ENCODE peak calls at places on chromosomes 2 and 18, in seven cellular contexts. H, J, D, X, O, K and Q are unnamed samples.

GRCh38 chr18:59087391-59087790 is 52.3 kb upstream of the SEC11C start:
- DNase-seq in H (no peak), D (peak), K (no peak), J (no peak), O (no peak), X (peak), Q (no peak)

GRCh38 chr2:16487686-16488085 is 177.9 kb downstream of the CYRIA start:
- DNase-seq in H (peak), D (no peak), X (no peak), J (no peak), K (no peak), O (no peak), Q (no peak)

GRCh38 chr18:55515946-55516710 is 71.9 kb downstream of the TCF4 start:
- DNase-seq in K (no peak), O (no peak), H (peak), J (no peak), D (no peak), X (no peak), Q (no peak)

GRCh38 chr2:227608469-227609338 is 5.9 kb downstream of the SCYGR3 start:
- DNase-seq in X (no peak), O (no peak), J (no peak), K (no peak), H (no peak), D (peak), Q (no peak)

GRCh38 chr2:20419007-20419576 is 27.8 kb upstream of the RHOB start:
- DNase-seq in K (no peak), X (no peak), O (peak), D (no peak), J (no peak), H (peak), Q (no peak)

GRCh38 chr18:62339106-62339988 is 14.2 kb downstream of the TNFRSF11A start:
- DNase-seq in O (no peak), D (no peak), J (no peak), H (peak), K (no peak), X (no peak), Q (no peak)

GRCh38 chr2:10830203-10830602 is 17.6 kb upstream of the PDIA6 start:
- DNase-seq in X (no peak), D (no peak), K (no peak), J (no peak), O (no peak), H (no peak), Q (no peak)

GRCh38 chr2:127226132-127226519 is 6.0 kb upstream of the CYP27C1 start:
- DNase-seq in J (no peak), O (no peak), K (no peak), X (no peak), H (no peak), D (no peak), Q (no peak)

GRCh38 chr2:286774-287392 is 1.0 kb downstream of the ALKAL2 start:
- DNase-seq in D (no peak), O (no peak), J (peak), K (no peak), H (peak), X (no peak), Q (no peak)

GRCh38 chr2:190746971-190747761 is 98.3 kb downstream of the NAB1 start:
- DNase-seq in K (no peak), O (no peak), X (no peak), H (peak), D (no peak), J (no peak), Q (no peak)

GRCh38 chr2:23588788-23589187 is 203.8 kb downstream of the KLHL29 start:
- DNase-seq in O (no peak), J (no peak), D (no peak), X (no peak), K (no peak), H (no peak), Q (no peak)
- H3K27ac ChIP-seq in O (no peak), J (no peak), D (no peak), X (no peak), K (no peak), H (no peak), Q (peak)

DNA sequence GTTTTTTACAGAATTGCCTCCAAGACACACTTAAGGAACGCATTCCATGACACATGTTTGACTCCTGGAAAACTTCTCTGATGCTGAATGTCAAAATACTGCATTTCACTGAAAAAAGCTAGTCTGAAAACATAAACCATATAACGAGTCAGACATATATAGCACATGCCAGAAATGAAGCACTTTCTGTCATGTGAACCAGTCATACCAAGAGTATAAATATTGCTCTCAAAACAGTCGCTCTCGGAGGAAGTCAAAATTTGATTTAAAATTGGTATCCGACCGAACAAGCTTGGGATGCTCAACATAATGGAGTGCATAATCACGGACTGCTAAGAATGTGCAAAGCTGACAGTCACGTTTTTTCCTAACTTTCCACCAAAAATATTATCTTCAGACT is 115.9 kb downstream of the PIEZO2 start:
- DNase-seq in K (no peak), D (no peak), J (no peak), H (no peak), X (no peak), O (no peak), Q (no peak)
- H3K27ac ChIP-seq in K (no peak), D (no peak), J (no peak), H (no peak), X (no peak), O (no peak), Q (no peak)

GRCh38 chr2:207868855-207869596 is 99.3 kb upstream of the FZD5 start:
- DNase-seq in K (no peak), D (no peak), X (no peak), J (no peak), H (no peak), O (no peak), Q (no peak)
- H3K27ac ChIP-seq in K (no peak), D (no peak), X (no peak), J (no peak), H (no peak), O (no peak), Q (no peak)

DNA sequence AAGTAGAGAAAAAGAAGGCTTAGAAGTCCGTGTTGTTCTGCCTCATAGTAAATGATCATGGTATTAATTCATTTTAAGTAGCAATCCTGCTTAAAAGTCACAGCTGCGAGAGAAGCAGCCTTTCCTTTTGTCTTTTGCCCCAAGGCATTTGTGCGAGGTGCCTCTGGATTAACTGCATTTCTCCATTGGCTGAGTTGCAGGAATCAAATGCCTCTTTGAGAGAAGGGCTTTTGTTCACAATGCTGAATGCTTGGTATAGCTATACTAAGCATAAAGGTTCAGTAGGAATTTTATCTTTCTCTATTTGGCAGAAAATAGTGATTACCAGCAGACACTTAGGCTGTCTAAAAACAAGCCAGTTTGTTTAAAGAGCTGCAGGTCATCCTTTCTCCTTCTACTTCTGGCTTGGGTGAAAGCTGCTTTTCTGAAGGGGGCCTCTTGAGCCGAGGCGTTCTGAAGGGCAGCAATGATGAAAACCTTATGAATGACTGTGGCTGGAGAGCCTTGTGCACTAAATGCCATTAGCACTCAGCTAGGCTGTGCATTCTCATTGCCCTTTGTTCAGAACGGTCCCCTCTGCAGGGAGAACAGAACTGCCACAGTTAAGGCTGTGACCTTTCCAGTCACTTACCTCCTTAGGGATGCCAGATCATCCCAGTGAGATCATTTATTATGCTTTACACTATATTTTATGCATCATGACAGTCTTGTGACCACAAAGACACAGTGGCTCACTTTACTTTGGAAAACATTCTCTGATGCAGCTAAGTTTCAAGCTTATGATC is 68.8 kb upstream of the TMEM87B start:
- DNase-seq in O (no peak), J (no peak), H (no peak), D (no peak), X (no peak), K (no peak), Q (no peak)
- H3K27ac ChIP-seq in O (no peak), J (no peak), H (peak), D (no peak), X (no peak), K (no peak), Q (no peak)

DNA sequence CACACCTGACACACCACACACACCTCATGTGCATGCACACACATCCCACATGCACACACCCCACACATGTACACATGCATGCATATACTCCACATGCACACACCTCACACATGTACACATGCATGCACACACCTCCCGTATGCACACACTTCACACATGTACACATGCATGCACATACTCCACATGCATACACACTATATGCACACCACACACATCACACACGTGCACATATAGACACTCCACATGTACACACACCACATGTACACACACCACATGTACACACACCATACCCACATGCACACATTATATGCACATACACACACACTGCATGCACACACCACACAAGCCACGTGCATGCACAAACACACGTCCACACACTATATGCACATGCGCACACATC is 100.5 kb downstream of the SEPTIN10 start:
- DNase-seq in D (no peak), K (no peak), H (no peak), J (no peak), O (no peak), X (no peak), Q (no peak)
- H3K27ac ChIP-seq in D (no peak), K (no peak), H (no peak), J (no peak), O (no peak), X (no peak), Q (peak)

DNA sequence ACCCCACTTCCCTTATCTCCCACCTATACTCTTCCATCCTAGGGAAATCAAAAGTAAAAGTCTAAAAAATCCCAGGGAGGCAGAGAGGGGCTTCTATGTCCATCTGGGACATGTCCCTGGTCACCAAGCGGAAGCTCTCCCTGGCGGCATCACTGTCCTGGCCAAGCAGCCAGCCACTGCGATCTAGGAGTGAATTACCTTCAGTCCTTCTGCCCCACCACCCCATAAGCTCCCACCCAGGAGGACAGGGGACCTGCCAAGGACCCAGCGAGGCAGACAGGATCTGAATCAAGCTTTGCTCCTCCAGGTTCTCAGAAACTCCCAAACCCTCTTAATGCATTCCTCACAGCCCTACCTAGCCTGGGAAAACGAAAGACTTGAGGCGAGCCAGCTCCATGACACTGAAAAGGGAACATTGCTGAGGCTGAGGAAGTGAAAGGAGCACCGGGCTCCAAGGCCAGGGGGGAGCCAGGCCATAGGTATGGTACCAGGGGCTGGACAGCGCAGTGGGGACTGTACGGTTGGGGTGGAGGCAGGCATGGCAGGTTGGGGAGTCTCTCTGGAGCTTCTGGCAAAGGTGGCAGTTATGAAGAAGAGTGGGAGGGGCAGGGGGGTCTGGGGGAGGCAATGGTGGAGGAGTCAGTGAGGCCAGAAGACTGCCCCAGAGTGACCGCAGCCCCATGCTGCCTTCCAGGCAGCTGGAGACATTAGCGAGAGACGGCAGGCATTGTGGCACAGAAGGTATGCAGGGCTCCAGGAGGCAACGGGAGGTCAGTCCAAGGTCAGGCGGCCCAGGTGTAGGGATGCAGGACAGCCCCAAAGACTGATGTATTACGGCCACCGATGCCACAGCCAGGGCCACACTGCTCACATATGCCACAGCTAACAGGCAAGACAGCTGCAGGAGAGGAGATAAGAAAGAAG is 2.7 kb upstream of the SLC23A3 start:
- DNase-seq in K (no peak), H (no peak), O (no peak), X (no peak), J (no peak), D (no peak), Q (no peak)
- H3K27ac ChIP-seq in K (no peak), H (no peak), O (no peak), X (no peak), J (peak), D (no peak), Q (peak)

GRCh38 chr2:222713007-222713406 is 41.5 kb downstream of the MOGAT1 start:
- DNase-seq in H (no peak), D (no peak), X (no peak), O (no peak), J (no peak), K (no peak), Q (no peak)

GRCh38 chr2:222715729-222716128 is 44.3 kb downstream of the MOGAT1 start:
- DNase-seq in J (no peak), K (peak), O (no peak), X (no peak), D (no peak), H (no peak), Q (no peak)

GRCh38 chr2:222711315-222711940 is 40.0 kb downstream of the MOGAT1 start:
- DNase-seq in K (no peak), D (no peak), H (no peak), J (no peak), O (no peak), X (no peak), Q (no peak)

GRCh38 chr2:222709191-222709891 is 37.9 kb downstream of the MOGAT1 start:
- DNase-seq in J (peak), H (peak), K (peak), D (no peak), X (no peak), O (peak), Q (no peak)

GRCh38 chr2:222714361-222715256 is 43.2 kb downstream of the MOGAT1 start:
- DNase-seq in O (no peak), H (peak), J (peak), D (no peak), K (no peak), X (no peak), Q (no peak)
- H3K27ac ChIP-seq in O (no peak), H (no peak), J (peak), D (no peak), K (peak), X (no peak), Q (peak)

GRCh38 chr2:149018971-149019370 is 19.5 kb upstream of the LYPD6B start:
- DNase-seq in K (no peak), D (no peak), O (no peak), H (no peak), X (no peak), J (no peak), Q (no peak)

GRCh38 chr2:149021761-149022160 is 16.7 kb upstream of the LYPD6B start:
- DNase-seq in O (no peak), X (no peak), K (peak), D (no peak), J (no peak), H (no peak), Q (no peak)

GRCh38 chr2:149019768-149020167 is 18.7 kb upstream of the LYPD6B start:
- DNase-seq in H (no peak), D (no peak), O (no peak), X (no peak), K (peak), J (no peak), Q (no peak)

GRCh38 chr2:149021271-149021719 is 17.2 kb upstream of the LYPD6B start:
- DNase-seq in X (no peak), J (no peak), K (peak), H (no peak), D (no peak), O (no peak), Q (no peak)

GRCh38 chr2:149020432-149020851 is 18.1 kb upstream of the LYPD6B start:
- DNase-seq in H (no peak), O (no peak), J (no peak), X (no peak), K (peak), D (no peak), Q (no peak)
- H3K27ac ChIP-seq in H (no peak), O (no peak), J (no peak), X (no peak), K (peak), D (no peak), Q (no peak)

GRCh38 chr18:48897531-48897930 is 53.2 kb downstream of the SMAD7 start:
- DNase-seq in J (no peak), O (peak), K (no peak), D (no peak), X (no peak), H (peak), Q (no peak)
- H3K27ac ChIP-seq in J (no peak), O (no peak), K (no peak), D (no peak), X (no peak), H (peak), Q (no peak)